ENCODE peak calls at places on chromosomes 11 and 22, in eight cellular contexts. G, E, R, P, M, S, L and Z are unnamed samples.

GRCh38 chr11:121630041-121630440 is 177.3 kb upstream of the SORL1-AS1 start:
- DNase-seq in G (no peak), E (no peak), R (peak; percentile 93), P (no peak), M (no peak), S (no peak), L (no peak), Z (no peak)

GRCh38 chr11:66415423-66415822 is 5.4 kb upstream of the NPAS4 start:
- DNase-seq in G (no peak), E (no peak), R (no peak), P (no peak), M (no peak), S (no peak), L (no peak), Z (no peak)

GRCh38 chr11:230431-230830 is 5.7 kb downstream of the SIRT3 start:
- DNase-seq in G (no peak), E (no peak), R (no peak), P (no peak), M (no peak), S (no peak), L (no peak), Z (no peak)

GRCh38 chr11:131871061-131871460 is 500.6 kb downstream of the NTM start:
- DNase-seq in G (no peak), E (no peak), R (no peak), P (no peak), M (no peak), S (no peak), L (no peak), Z (no peak)

GRCh38 chr11:94968334-94968958 is 4.9 kb downstream of the CWC15 start:
- DNase-seq in G (peak; percentile 27), E (no peak), R (peak; percentile 60), P (no peak), M (no peak), S (peak; percentile 34), L (no peak), Z (no peak)

GRCh38 chr11:62909107-62909894 is 11.9 kb downstream of the CHRM1 start:
- DNase-seq in G (peak; percentile 70), E (peak; percentile 91), R (peak; percentile 73), P (peak; percentile 88), M (peak; percentile 72), S (peak; percentile 82), L (no peak), Z (peak; percentile 56)

GRCh38 chr11:11717064-11717725 is 95.4 kb upstream of the GALNT18 start:
- DNase-seq in G (no peak), E (no peak), R (no peak), P (no peak), M (no peak), S (no peak), L (no peak), Z (no peak)

GRCh38 chr11:87560352-87560751 is 522.6 kb downstream of the TMEM135 start:
- DNase-seq in G (no peak), E (no peak), R (no peak), P (no peak), M (no peak), S (no peak), L (no peak), Z (no peak)

GRCh38 chr11:119148855-119149370 is at the start of gene ABCG4:
- DNase-seq in G (no peak), E (peak; percentile 58), R (no peak), P (peak; percentile 69), M (peak; percentile 72), S (peak; percentile 82), L (no peak), Z (no peak)

GRCh38 chr22:36220457-36220921 is 18.8 kb downstream of the APOL2 start:
- DNase-seq in G (no peak), E (no peak), R (peak; percentile 59), P (no peak), M (no peak), S (no peak), L (no peak), Z (no peak)

GRCh38 chr11:126963603-126964353 is 36.8 kb downstream of the KIRREL3 start:
- DNase-seq in G (no peak), E (no peak), R (peak; percentile 43), P (no peak), M (no peak), S (no peak), L (no peak), Z (peak; percentile 57)

GRCh38 chr11:41316726-41317125 is 142.7 kb downstream of the LRRC4C start:
- DNase-seq in G (no peak), E (no peak), R (no peak), P (no peak), M (no peak), S (no peak), L (no peak), Z (no peak)

GRCh38 chr11:643849-644738 is 7.0 kb downstream of the DRD4 start:
- DNase-seq in G (no peak), E (no peak), R (no peak), P (no peak), M (no peak), S (no peak), L (no peak), Z (no peak)

GRCh38 chr11:117328414-117329010 is 858 bp downstream of the CEP164 start:
- DNase-seq in G (no peak), E (no peak), R (peak; percentile 58), P (no peak), M (no peak), S (peak; percentile 55), L (no peak), Z (no peak)

GRCh38 chr22:48093981-48094380 is 1331.5 kb downstream of the TBC1D22A start:
- DNase-seq in G (no peak), E (no peak), R (no peak), P (no peak), M (no peak), S (no peak), L (no peak), Z (no peak)

GRCh38 chr22:48253136-48253535 is 1490.7 kb downstream of the TBC1D22A start:
- DNase-seq in G (no peak), E (no peak), R (no peak), P (no peak), M (no peak), S (no peak), L (no peak), Z (no peak)

GRCh38 chr22:24093855-24094254 is 82.8 kb downstream of the CABIN1 start:
- DNase-seq in G (no peak), E (peak; percentile 12), R (no peak), P (no peak), M (peak; percentile 15), S (no peak), L (no peak), Z (peak; percentile 11)

GRCh38 chr11:68541983-68542382 is 81.4 kb downstream of the PPP6R3 start:
- DNase-seq in G (peak; percentile 7), E (no peak), R (no peak), P (no peak), M (peak; percentile 19), S (no peak), L (no peak), Z (no peak)

GRCh38 chr22:18114976-18115652 is 4.5 kb downstream of the TUBA8 start:
- DNase-seq in G (no peak), E (no peak), R (no peak), P (no peak), M (no peak), S (no peak), L (no peak), Z (no peak)

GRCh38 chr22:39952347-39952746 is 7.8 kb upstream of the TMA7B start:
- DNase-seq in G (no peak), E (no peak), R (no peak), P (no peak), M (no peak), S (no peak), L (no peak), Z (no peak)

GRCh38 chr11:27697679-27698275 is 2.5 kb downstream of the BDNF start:
- DNase-seq in G (no peak), E (no peak), R (no peak), P (no peak), M (no peak), S (no peak), L (no peak), Z (no peak)

GRCh38 chr11:27694992-27695391 is 5.3 kb downstream of the BDNF start:
- DNase-seq in G (no peak), E (no peak), R (no peak), P (no peak), M (no peak), S (peak; percentile 14), L (no peak), Z (no peak)

GRCh38 chr11:27696961-27697360 is 3.3 kb downstream of the BDNF start:
- DNase-seq in G (no peak), E (no peak), R (peak; percentile 85), P (no peak), M (no peak), S (no peak), L (no peak), Z (no peak)

GRCh38 chr11:27693398-27693797 is 6.9 kb downstream of the BDNF start:
- DNase-seq in G (no peak), E (no peak), R (no peak), P (no peak), M (no peak), S (no peak), L (no peak), Z (no peak)

GRCh38 chr11:27696112-27696511 is 4.1 kb downstream of the BDNF start:
- DNase-seq in G (no peak), E (no peak), R (peak; percentile 58), P (no peak), M (no peak), S (no peak), L (no peak), Z (no peak)
- TF ChIP-seq USF2 in G (no peak), E (no peak), R (no peak), P (no peak), M (no peak), S (no peak), L (no peak), Z (no peak)

GRCh38 chr11:45930031-45930794 is 7.8 kb downstream of the LARGE2 start:
- DNase-seq in G (no peak), E (no peak), R (no peak), P (no peak), M (no peak), S (peak; percentile 39), L (peak; percentile 88), Z (no peak)
- TF ChIP-seq USF2 in G (no peak), E (no peak), R (no peak), P (no peak), M (no peak), S (no peak), L (no peak), Z (no peak)

DNA sequence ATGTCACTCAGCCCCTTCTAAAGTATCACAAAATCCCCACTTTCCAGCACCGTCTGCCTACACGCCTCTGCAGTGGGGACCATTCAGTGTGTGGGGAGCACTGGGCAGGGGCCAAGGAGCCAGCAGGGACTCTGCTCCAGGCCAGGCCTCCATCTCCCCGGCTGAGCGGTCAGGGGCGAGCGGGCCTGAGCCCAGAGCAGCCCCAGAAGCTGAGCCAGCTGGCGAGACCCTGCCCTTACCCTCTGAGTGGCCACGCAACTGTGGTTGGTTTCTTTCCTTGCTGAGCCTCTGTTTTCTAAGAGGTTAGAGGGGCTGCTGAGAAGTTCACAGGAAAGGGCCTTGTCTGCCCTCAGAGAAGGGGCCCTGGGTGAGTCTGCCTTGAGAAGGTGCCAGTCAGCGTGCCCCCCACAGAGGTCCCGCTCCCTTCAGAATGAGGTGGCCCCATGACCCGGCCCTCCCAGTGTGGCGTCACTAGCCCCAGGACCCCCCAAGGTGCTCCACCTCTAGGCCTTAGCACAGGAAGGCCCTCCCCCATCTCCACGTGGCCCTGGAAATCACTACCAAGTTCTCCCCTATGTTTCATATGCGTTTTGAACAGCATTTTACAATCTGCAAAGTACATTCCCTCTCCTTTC is 46.9 kb downstream of the WNT11 start:
- DNase-seq in G (no peak), E (no peak), R (no peak), P (no peak), M (no peak), S (no peak), L (no peak), Z (no peak)
- TF ChIP-seq USF2 in G (no peak), E (no peak), R (no peak), P (no peak), M (no peak), S (no peak), L (no peak), Z (no peak)

GRCh38 chr22:28896611-28897010 is 13.2 kb downstream of the ZNRF3 start:
- DNase-seq in G (no peak), E (no peak), R (no peak), P (no peak), M (no peak), S (no peak), L (no peak), Z (no peak)
- TF ChIP-seq USF2 in G (no peak), E (no peak), R (no peak), P (no peak), M (no peak), S (no peak), L (no peak), Z (no peak)